ENCODE peak calls at places on chromosomes 1 and 21, in five cellular contexts. M, P, A, L and E are unnamed samples.

GRCh38 chr1:28129150-28129549 is 40.7 kb upstream of the EYA3 start:
- DNase-seq in P (no peak), A (no peak), L (no peak), M (no peak), E (peak)

GRCh38 chr1:110003747-110004428 is 19.3 kb downstream of the AHCYL1 start:
- DNase-seq in P (peak), M (peak), L (peak), A (no peak), E (peak)

GRCh38 chr1:207103892-207104373 is at the start of gene C4BPA:
- DNase-seq in M (no peak), P (no peak), A (no peak), L (no peak), E (no peak)

GRCh38 chr1:236142358-236143103 is at the start of gene GPR137B:
- DNase-seq in A (peak), L (peak), M (no peak), P (peak), E (no peak)

GRCh38 chr1:154943649-154944421 is 7.3 kb upstream of the PMVK start:
- DNase-seq in L (peak), M (no peak), P (peak), A (no peak), E (no peak)

GRCh38 chr1:211259596-211260126 is 495 bp downstream of the RCOR3 start:
- DNase-seq in L (no peak), P (peak), A (peak), M (no peak), E (no peak)

GRCh38 chr21:45264919-45265515 is 22.7 kb downstream of the POFUT2 start:
- DNase-seq in L (peak), A (no peak), P (no peak), M (no peak), E (no peak)

GRCh38 chr21:27269646-27270045 is 302.8 kb upstream of the ADAMTS5 start:
- DNase-seq in M (peak), A (no peak), P (peak), L (no peak), E (peak)

GRCh38 chr1:1614204-1614953 is 921 bp upstream of the MIB2 start:
- DNase-seq in A (no peak), P (peak), M (peak), L (peak), E (no peak)

GRCh38 chr1:112698366-112699310 is 8.3 kb downstream of the RHOC start:
- DNase-seq in P (no peak), A (no peak), L (no peak), M (no peak), E (no peak)

GRCh38 chr1:184789899-184790298 is 35.2 kb upstream of the EDEM3 start:
- DNase-seq in L (no peak), A (no peak), M (no peak), P (no peak), E (no peak)

GRCh38 chr21:29018540-29018939 is 609 bp downstream of the RWDD2B start:
- DNase-seq in M (no peak), P (no peak), L (no peak), A (no peak), E (no peak)

GRCh38 chr1:59223943-59224639 is 72.8 kb upstream of the FGGY start:
- DNase-seq in L (no peak), M (no peak), A (no peak), P (no peak), E (no peak)

GRCh38 chr1:204441558-204441957 is 29.9 kb upstream of the PPP1R15B start:
- DNase-seq in P (no peak), A (no peak), M (no peak), L (no peak), E (no peak)

GRCh38 chr1:244957525-244957924 is 93.2 kb upstream of the HNRNPU start:
- DNase-seq in A (no peak), L (no peak), P (no peak), M (no peak), E (no peak)

GRCh38 chr1:88892146-88892877 is 945 bp upstream of the GTF2B start:
- DNase-seq in M (no peak), L (peak), P (no peak), A (no peak), E (no peak)

GRCh38 chr1:210527091-210527490 is 198.4 kb downstream of the HHAT start:
- DNase-seq in P (no peak), A (no peak), L (no peak), M (no peak), E (peak)

GRCh38 chr21:25313891-25314646 is 293.2 kb downstream of the MRPL39 start:
- DNase-seq in L (no peak), A (no peak), P (peak), M (peak), E (no peak)

GRCh38 chr1:170696591-170697337 is 32.8 kb downstream of the PRRX1 start:
- DNase-seq in P (no peak), L (no peak), M (no peak), A (no peak), E (no peak)

GRCh38 chr1:23118957-23119792 is 49.5 kb downstream of the LUZP1 start:
- DNase-seq in A (no peak), L (no peak), M (no peak), P (peak), E (no peak)

GRCh38 chr1:216390956-216391355 is 32.3 kb downstream of the USH2A start:
- DNase-seq in M (no peak), A (no peak), P (no peak), L (no peak), E (no peak)

GRCh38 chr1:17564458-17565393 is 25.2 kb downstream of the ARHGEF10L start:
- DNase-seq in L (no peak), M (no peak), P (no peak), A (no peak), E (no peak)

GRCh38 chr1:46770541-46770940 is 28.3 kb upstream of the CYP4B1 start:
- DNase-seq in A (no peak), P (no peak), L (no peak), M (no peak), E (no peak)

GRCh38 chr1:233042834-233043233 is 92.4 kb downstream of the NTPCR start:
- DNase-seq in L (no peak), M (no peak), P (no peak), A (no peak), E (no peak)

GRCh38 chr1:32179193-32179442 is 357 bp upstream of the TXLNA start:
- DNase-seq in A (no peak), L (no peak), P (no peak), M (no peak), E (no peak)

GRCh38 chr1:247330548-247331171 is 1.0 kb downstream of the ZNF496 start:
- DNase-seq in P (no peak), A (no peak), L (no peak), M (no peak), E (no peak)

GRCh38 chr1:67957026-67957425 is 93.4 kb downstream of the DIRAS3 start:
- DNase-seq in P (no peak), L (no peak), M (no peak), A (no peak), E (no peak)

GRCh38 chr1:24935615-24936484 is 5.8 kb upstream of the RUNX3 start:
- DNase-seq in P (no peak), L (no peak), M (no peak), A (no peak), E (no peak)

GRCh38 chr1:195345149-195345548 is 1263.1 kb downstream of the KCNT2 start:
- DNase-seq in A (no peak), P (no peak), L (peak), M (no peak), E (no peak)

GRCh38 chr1:42533101-42533863 is 70.2 kb downstream of the CCDC30 start:
- DNase-seq in M (no peak), P (no peak), L (no peak), A (no peak), E (no peak)

GRCh38 chr1:195594322-195594721 is 1013.9 kb downstream of the KCNT2 start:
- DNase-seq in P (no peak), M (no peak), A (no peak), L (no peak), E (no peak)

GRCh38 chr21:31446206-31446900 is 102.3 kb upstream of the TIAM1 start:
- DNase-seq in P (peak), L (no peak), A (no peak), M (no peak), E (no peak)

GRCh38 chr1:68624233-68624632 is 127.4 kb upstream of the DEPDC1 start:
- DNase-seq in M (no peak), L (no peak), P (no peak), A (no peak), E (peak)

GRCh38 chr1:65059930-65060538 is 88.0 kb upstream of the AK4 start:
- DNase-seq in P (peak), M (no peak), A (no peak), L (no peak), E (no peak)

GRCh38 chr1:209885403-209886218 is 52.4 kb upstream of the SYT14 start:
- DNase-seq in A (no peak), L (no peak), M (no peak), P (no peak), E (no peak)

GRCh38 chr1:54404939-54405880 is 984 bp downstream of the SSBP3 start:
- DNase-seq in A (peak), L (peak), P (no peak), M (no peak), E (no peak)

GRCh38 chr1:219443763-219444162 is 169.1 kb downstream of the ZC3H11B start:
- DNase-seq in L (no peak), M (no peak), A (no peak), P (no peak), E (no peak)